ENCODE peak calls at places on chromosomes 3 and 15, in ten cellular contexts. V is breast epithelium, A is transverse colon, Z is HCT116, F is GM12878, T is K562, S is suprapubic skin, E is endothelial cell of umbilical vein, I is prostate gland, P is stomach. H is an unnamed sample.
A peak's percentile ranks its signal among the peaks of the same experiment; 100 is the strongest.

GRCh38 chr3:12425850-12426579 is 58.3 kb upstream of the TSEN2 start:
- DNase-seq in P (no peak), F (no peak), V (no peak), Z (no peak), A (no peak), S (no peak), T (no peak), E (no peak), I (no peak), H (no peak)

GRCh38 chr15:58532126-58532525 is 100.3 kb downstream of the LIPC start:
- DNase-seq in Z (no peak), V (no peak), T (no peak), P (no peak), I (no peak), A (no peak), S (no peak), E (no peak), F (no peak), H (no peak)

GRCh38 chr3:29899011-29899410 is 618.1 kb downstream of the RBMS3 start:
- DNase-seq in T (no peak), E (no peak), Z (no peak), S (no peak), V (no peak), P (no peak), A (no peak), F (no peak), I (no peak), H (no peak)

GRCh38 chr15:48449734-48450133 is 118.5 kb downstream of the DUT start:
- DNase-seq in V (no peak), P (no peak), T (no peak), S (no peak), Z (no peak), E (no peak), I (no peak), F (no peak), A (no peak), H (no peak)

GRCh38 chr15:73679180-73679579 is 5.0 kb upstream of the CD276 start:
- DNase-seq in S (no peak), Z (no peak), I (no peak), V (no peak), E (no peak), A (no peak), P (no peak), F (no peak), T (no peak), H (no peak)

GRCh38 chr15:50973605-50974004 is 65.1 kb downstream of the AP4E1 start:
- DNase-seq in Z (no peak), A (no peak), I (no peak), T (no peak), V (no peak), F (no peak), E (no peak), P (no peak), S (no peak), H (no peak)

GRCh38 chr3:45929042-45929679 is 14.1 kb upstream of the CXCR6 start:
- DNase-seq in T (peak; percentile 85), S (no peak), Z (peak; percentile 10), A (peak; percentile 47), I (no peak), F (no peak), E (peak; percentile 12), V (no peak), P (peak; percentile 41), H (peak; percentile 83)

GRCh38 chr3:44584646-44585501 is at the start of gene ZNF660:
- DNase-seq in Z (no peak), S (peak; percentile 80), T (peak; percentile 13), I (no peak), P (peak; percentile 27), E (peak; percentile 55), A (peak; percentile 37), F (no peak), V (no peak), H (peak; percentile 79)

GRCh38 chr3:172038823-172039222 is 555 bp upstream of the FNDC3B start:
- DNase-seq in E (no peak), S (no peak), Z (no peak), V (no peak), F (no peak), A (no peak), T (no peak), I (no peak), P (no peak), H (no peak)
- H3K4me3 ChIP-seq in E (peak overlapping the region; percentile 100), S (peak overlapping the region; percentile 100), Z (peak overlapping the region; percentile 94), V (peak overlapping the region; percentile 84), F (peak overlapping the region; percentile 91), A (peak overlapping the region; percentile 91), T (peak overlapping the region; percentile 81), I (peak overlapping the region; percentile 92), P (peak overlapping the region; percentile 99), H (no peak overlapping the region)

GRCh38 chr15:85751731-85752421 is 42.8 kb downstream of the KLHL25 start:
- DNase-seq in Z (no peak), A (no peak), S (peak; percentile 74), F (no peak), T (no peak), I (no peak), P (peak; percentile 17), E (no peak), V (peak; percentile 7), H (peak; percentile 67)

GRCh38 chr15:85748729-85749128 is 46.0 kb downstream of the KLHL25 start:
- DNase-seq in P (peak; percentile 24), Z (no peak), F (no peak), T (no peak), E (no peak), I (no peak), V (peak; percentile 30), A (no peak), S (no peak), H (peak; percentile 74)

GRCh38 chr15:85750807-85751730 is 43.7 kb downstream of the KLHL25 start:
- DNase-seq in F (no peak), T (no peak), S (peak; percentile 77), V (peak; percentile 28), Z (no peak), A (no peak), P (peak; percentile 24), E (no peak), I (no peak), H (peak; percentile 74)

GRCh38 chr15:85749261-85750151 is 45.2 kb downstream of the KLHL25 start:
- DNase-seq in F (no peak), Z (no peak), V (peak; percentile 51), E (no peak), A (no peak), P (peak; percentile 27), S (no peak), T (no peak), I (no peak), H (peak; percentile 68)

DNA sequence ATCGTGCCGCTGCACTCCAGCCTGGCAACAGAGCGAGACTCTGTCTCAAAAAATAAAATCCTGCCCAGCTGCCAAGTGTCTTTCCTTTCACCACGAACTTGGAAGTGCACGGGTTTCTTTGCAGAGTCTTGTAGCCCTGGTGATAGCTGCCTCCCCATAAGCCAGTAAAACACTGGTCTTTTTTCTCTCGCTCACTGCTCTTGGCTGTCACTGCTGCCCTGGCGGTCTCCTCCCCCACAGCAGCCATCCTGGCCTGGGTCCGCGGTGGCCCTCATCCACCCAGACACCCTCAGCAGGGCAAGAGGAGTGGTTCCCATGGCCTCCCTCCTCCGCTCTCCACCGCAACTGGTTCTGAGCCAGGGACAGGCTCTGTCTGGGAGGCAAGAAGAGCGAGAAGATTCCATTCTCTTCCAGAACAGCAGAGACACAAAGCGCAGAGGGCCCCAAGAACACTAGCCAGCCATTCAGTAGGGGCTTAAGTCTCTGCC is 44.4 kb downstream of the KLHL25 start:
- DNase-seq in I (peak; percentile 48), Z (no peak), F (no peak), P (peak; percentile 27), E (no peak), A (peak; percentile 33), V (peak; percentile 58), T (no peak), S (no peak), H (no peak)
- TF ChIP-seq POLR2AphosphoS5 in I (peak; percentile 60), Z (no peak), F (no peak), P (no peak), E (no peak), A (no peak), V (peak; percentile 43), T (no peak), S (no peak), H (peak; percentile 85)

GRCh38 chr3:132034097-132034485 is 723 bp downstream of the CPNE4 start:
- DNase-seq in S (no peak), A (no peak), T (no peak), E (no peak), F (no peak), V (no peak), Z (no peak), P (no peak), I (no peak), H (no peak)

GRCh38 chr3:132033471-132033870 is 1.3 kb downstream of the CPNE4 start:
- DNase-seq in T (no peak), S (no peak), F (no peak), V (no peak), I (no peak), P (no peak), E (no peak), A (no peak), Z (no peak), H (no peak)

GRCh38 chr3:132032959-132033358 is 1.9 kb downstream of the CPNE4 start:
- DNase-seq in V (no peak), T (no peak), P (no peak), Z (no peak), A (no peak), I (no peak), S (no peak), F (no peak), E (no peak), H (no peak)

GRCh38 chr3:132038198-132038825 is 3.5 kb upstream of the CPNE4 start:
- DNase-seq in Z (no peak), P (no peak), E (peak; percentile 17), T (no peak), V (no peak), S (no peak), A (no peak), F (no peak), I (no peak), H (no peak)

DNA sequence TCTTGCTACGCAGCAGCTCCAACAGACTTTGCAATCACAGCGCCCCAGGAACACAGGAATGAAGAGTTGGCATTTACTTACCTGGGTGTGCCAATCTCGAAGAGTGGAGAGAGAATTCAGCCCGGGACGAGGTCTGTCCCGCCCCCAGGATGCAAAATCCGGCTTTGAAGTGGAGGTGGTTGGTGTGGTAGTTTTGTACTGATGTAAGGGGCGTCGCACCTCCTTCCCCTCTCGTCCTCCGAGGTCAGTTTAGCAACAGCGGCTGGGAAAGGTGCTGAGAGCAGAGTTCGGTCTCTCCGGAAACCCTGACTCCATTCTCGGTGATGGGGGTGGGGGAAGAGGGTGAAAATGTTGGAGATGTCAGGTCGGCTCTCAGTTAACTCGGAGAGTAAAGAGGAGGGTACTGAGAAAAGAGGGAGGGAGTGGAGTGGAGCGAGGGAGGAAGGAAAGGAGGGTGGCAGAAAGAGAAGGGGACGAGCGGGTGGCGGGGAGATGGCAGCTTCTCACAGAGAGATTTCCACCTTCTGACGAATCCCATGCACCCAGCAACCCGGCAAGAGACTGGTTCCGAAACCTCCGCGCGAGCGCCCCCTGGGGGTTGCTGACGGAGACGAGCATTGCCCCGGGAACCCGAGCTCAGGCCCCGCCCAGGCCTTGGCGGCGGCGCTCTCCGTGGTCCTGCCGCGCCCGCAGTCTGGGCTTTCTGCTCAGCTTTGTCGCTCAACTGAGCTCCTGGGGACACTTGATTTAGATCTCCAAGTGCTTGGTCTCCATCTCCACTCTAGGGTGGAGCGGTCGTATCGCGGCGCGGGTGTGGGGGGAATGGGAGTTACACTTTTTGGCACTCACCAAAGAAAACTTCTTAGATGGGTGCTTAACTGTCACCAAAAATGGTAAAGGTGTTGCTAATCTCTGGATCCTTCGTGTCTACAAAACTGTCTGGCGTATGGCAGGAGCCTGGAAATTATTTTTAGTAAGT is at the start of gene CPNE4:
- DNase-seq in F (no peak), A (peak; percentile 54), I (peak; percentile 82), S (peak; percentile 80), T (peak; percentile 82), V (peak; percentile 78), Z (peak; percentile 33), P (peak; percentile 63), E (peak; percentile 60), H (peak; percentile 87)
- H3K4me3 ChIP-seq in F (no peak within 1 kb of the TSS), A (no peak within 1 kb of the TSS), I (peak within 1 kb of the TSS; percentile 49), S (peak within 1 kb of the TSS; percentile 31), T (no peak within 1 kb of the TSS), V (peak within 1 kb of the TSS; percentile 34), Z (no peak within 1 kb of the TSS), P (no peak within 1 kb of the TSS), E (no peak within 1 kb of the TSS), H (peak within 1 kb of the TSS; percentile 40)

GRCh38 chr15:99669250-99669649 is 64.0 kb downstream of the LYSMD4 start:
- DNase-seq in A (no peak), P (no peak), V (no peak), F (no peak), Z (no peak), S (no peak), T (no peak), E (no peak), I (no peak), H (no peak)
- TF ChIP-seq POLR2AphosphoS5 in A (no peak), P (no peak), V (no peak), F (no peak), Z (no peak), S (no peak), T (no peak), E (no peak), I (peak; percentile 66), H (no peak)

H was measured in spleen.